ENCODE peak calls at places on chromosomes 12 and 14, in nine cellular contexts. One of them, this sample, is unnamed.

GRCh38 chr12:130576286-130576933 is 139.7 kb downstream of the RIMBP2 start:
- DNase-seq in A673: no peak
- DNase-seq in heart right ventricle: no peak
- DNase-seq in foreskin fibroblast: no peak
- DNase-seq in small intestine: no peak
- DNase-seq in GM23338: no peak
- DNase-seq in H7: no peak
- DNase-seq in mesendoderm: no peak
- DNase-seq in hepatocyte: no peak
- DNase-seq in this sample: no peak

GRCh38 chr12:112370156-112370555 is 12.1 kb downstream of the HECTD4 start:
- DNase-seq in hepatocyte: no peak
- DNase-seq in H7: no peak
- DNase-seq in heart right ventricle: no peak
- DNase-seq in mesendoderm: no peak
- DNase-seq in GM23338: no peak
- DNase-seq in foreskin fibroblast: peak
- DNase-seq in small intestine: no peak
- DNase-seq in A673: no peak
- DNase-seq in this sample: no peak

GRCh38 chr12:12889701-12890100 is 1.7 kb upstream of the GPRC5A start:
- DNase-seq in hepatocyte: no peak
- DNase-seq in GM23338: no peak
- DNase-seq in heart right ventricle: no peak
- DNase-seq in A673: no peak
- DNase-seq in small intestine: no peak
- DNase-seq in foreskin fibroblast: no peak
- DNase-seq in H7: no peak
- DNase-seq in mesendoderm: no peak
- DNase-seq in this sample: no peak

GRCh38 chr12:22700126-22700525 is 75.2 kb downstream of the ETNK1 start:
- DNase-seq in mesendoderm: peak
- DNase-seq in foreskin fibroblast: no peak
- DNase-seq in H7: no peak
- DNase-seq in small intestine: no peak
- DNase-seq in heart right ventricle: no peak
- DNase-seq in hepatocyte: peak
- DNase-seq in A673: no peak
- DNase-seq in GM23338: no peak
- DNase-seq in this sample: no peak

GRCh38 chr14:21669284-21669683 is 4.3 kb downstream of the OR4E1 start:
- DNase-seq in heart right ventricle: no peak
- DNase-seq in foreskin fibroblast: no peak
- DNase-seq in small intestine: no peak
- DNase-seq in hepatocyte: peak
- DNase-seq in mesendoderm: no peak
- DNase-seq in A673: no peak
- DNase-seq in H7: no peak
- DNase-seq in GM23338: no peak
- DNase-seq in this sample: no peak

GRCh38 chr12:27818421-27818918 is 38.4 kb upstream of the MANSC4 start:
- DNase-seq in hepatocyte: no peak
- DNase-seq in GM23338: no peak
- DNase-seq in mesendoderm: no peak
- DNase-seq in H7: no peak
- DNase-seq in small intestine: no peak
- DNase-seq in A673: no peak
- DNase-seq in heart right ventricle: no peak
- DNase-seq in foreskin fibroblast: no peak
- DNase-seq in this sample: no peak

GRCh38 chr12:58727526-58727925 is 192.8 kb downstream of the LRIG3 start:
- DNase-seq in mesendoderm: no peak
- DNase-seq in small intestine: no peak
- DNase-seq in A673: peak
- DNase-seq in heart right ventricle: no peak
- DNase-seq in GM23338: no peak
- DNase-seq in hepatocyte: no peak
- DNase-seq in H7: no peak
- DNase-seq in foreskin fibroblast: peak
- DNase-seq in this sample: no peak

GRCh38 chr14:96164861-96165490 is 39.7 kb upstream of the BDKRB2 start:
- DNase-seq in A673: no peak
- DNase-seq in heart right ventricle: no peak
- DNase-seq in mesendoderm: no peak
- DNase-seq in foreskin fibroblast: peak
- DNase-seq in hepatocyte: no peak
- DNase-seq in GM23338: no peak
- DNase-seq in H7: no peak
- DNase-seq in small intestine: peak
- DNase-seq in this sample: no peak

GRCh38 chr12:68158427-68158826 is 1.1 kb downstream of the IFNG start:
- DNase-seq in foreskin fibroblast: peak
- DNase-seq in GM23338: peak
- DNase-seq in hepatocyte: no peak
- DNase-seq in heart right ventricle: no peak
- DNase-seq in A673: peak
- DNase-seq in H7: peak
- DNase-seq in mesendoderm: peak
- DNase-seq in small intestine: peak
- DNase-seq in this sample: no peak

GRCh38 chr12:58412466-58412865 is 471.1 kb downstream of the ATP23 start:
- DNase-seq in heart right ventricle: no peak
- DNase-seq in mesendoderm: peak
- DNase-seq in H7: no peak
- DNase-seq in hepatocyte: peak
- DNase-seq in A673: no peak
- DNase-seq in GM23338: no peak
- DNase-seq in small intestine: no peak
- DNase-seq in foreskin fibroblast: no peak
- DNase-seq in this sample: no peak

GRCh38 chr12:103401421-103401820 is 94.3 kb downstream of the C12orf42 start:
- DNase-seq in heart right ventricle: no peak
- DNase-seq in hepatocyte: peak
- DNase-seq in foreskin fibroblast: no peak
- DNase-seq in GM23338: peak
- DNase-seq in A673: peak
- DNase-seq in small intestine: no peak
- DNase-seq in mesendoderm: peak
- DNase-seq in H7: peak
- DNase-seq in this sample: no peak

GRCh38 chr14:33611405-33612183 is 339.3 kb downstream of the EGLN3 start:
- DNase-seq in hepatocyte: no peak
- DNase-seq in mesendoderm: no peak
- DNase-seq in H7: no peak
- DNase-seq in foreskin fibroblast: peak
- DNase-seq in A673: no peak
- DNase-seq in GM23338: no peak
- DNase-seq in small intestine: no peak
- DNase-seq in heart right ventricle: no peak
- DNase-seq in this sample: no peak

GRCh38 chr14:61537567-61538463 is 157.5 kb upstream of the HIF1A start:
- DNase-seq in GM23338: peak
- DNase-seq in A673: no peak
- DNase-seq in foreskin fibroblast: peak
- DNase-seq in heart right ventricle: no peak
- DNase-seq in mesendoderm: peak
- DNase-seq in small intestine: peak
- DNase-seq in H7: peak
- DNase-seq in hepatocyte: peak
- DNase-seq in this sample: peak

GRCh38 chr14:77872152-77872551 is 72.2 kb downstream of the ADCK1 start:
- DNase-seq in small intestine: no peak
- DNase-seq in A673: no peak
- DNase-seq in H7: no peak
- DNase-seq in mesendoderm: no peak
- DNase-seq in heart right ventricle: no peak
- DNase-seq in GM23338: no peak
- DNase-seq in hepatocyte: no peak
- DNase-seq in foreskin fibroblast: no peak
- DNase-seq in this sample: no peak

GRCh38 chr14:84036863-84037262 is 1493.1 kb upstream of the FLRT2 start:
- DNase-seq in small intestine: no peak
- DNase-seq in A673: no peak
- DNase-seq in heart right ventricle: no peak
- DNase-seq in H7: no peak
- DNase-seq in foreskin fibroblast: peak
- DNase-seq in hepatocyte: no peak
- DNase-seq in GM23338: no peak
- DNase-seq in mesendoderm: no peak
- DNase-seq in this sample: no peak

GRCh38 chr12:6819069-6820030 is 2.3 kb upstream of the GPR162 start:
- DNase-seq in heart right ventricle: no peak
- DNase-seq in A673: no peak
- DNase-seq in hepatocyte: no peak
- DNase-seq in H7: peak
- DNase-seq in small intestine: no peak
- DNase-seq in foreskin fibroblast: peak
- DNase-seq in mesendoderm: peak
- DNase-seq in GM23338: no peak
- DNase-seq in this sample: no peak

GRCh38 chr12:117012189-117012805 is 86.9 kb downstream of the TESC start:
- DNase-seq in GM23338: no peak
- DNase-seq in heart right ventricle: no peak
- DNase-seq in hepatocyte: no peak
- DNase-seq in A673: no peak
- DNase-seq in foreskin fibroblast: peak
- DNase-seq in small intestine: no peak
- DNase-seq in H7: no peak
- DNase-seq in mesendoderm: no peak
- DNase-seq in this sample: no peak

GRCh38 chr12:21476949-21477348 is 24.5 kb downstream of the RECQL start:
- DNase-seq in GM23338: no peak
- DNase-seq in H7: no peak
- DNase-seq in mesendoderm: no peak
- DNase-seq in small intestine: no peak
- DNase-seq in A673: no peak
- DNase-seq in heart right ventricle: no peak
- DNase-seq in hepatocyte: no peak
- DNase-seq in foreskin fibroblast: peak
- DNase-seq in this sample: no peak

GRCh38 chr12:10759657-10760056 is 36.5 kb upstream of the YBX3 start:
- DNase-seq in A673: no peak
- DNase-seq in small intestine: no peak
- DNase-seq in foreskin fibroblast: no peak
- DNase-seq in hepatocyte: no peak
- DNase-seq in mesendoderm: no peak
- DNase-seq in H7: no peak
- DNase-seq in heart right ventricle: no peak
- DNase-seq in GM23338: no peak
- DNase-seq in this sample: no peak

GRCh38 chr14:105533391-105533790 is 7.0 kb downstream of the TMEM121 start:
- DNase-seq in GM23338: no peak
- DNase-seq in foreskin fibroblast: no peak
- DNase-seq in hepatocyte: no peak
- DNase-seq in heart right ventricle: no peak
- DNase-seq in mesendoderm: no peak
- DNase-seq in H7: no peak
- DNase-seq in A673: no peak
- DNase-seq in small intestine: no peak
- DNase-seq in this sample: no peak

GRCh38 chr14:101174980-101175606 is 271.6 kb upstream of the RTL1 start:
- DNase-seq in H7: no peak
- DNase-seq in heart right ventricle: no peak
- DNase-seq in A673: no peak
- DNase-seq in GM23338: no peak
- DNase-seq in mesendoderm: no peak
- DNase-seq in small intestine: no peak
- DNase-seq in hepatocyte: no peak
- DNase-seq in foreskin fibroblast: no peak
- DNase-seq in this sample: no peak
- H3K4me3 ChIP-seq in H7: no peak
- H3K4me3 ChIP-seq in heart right ventricle: no peak
- H3K4me3 ChIP-seq in A673: no peak
- H3K4me3 ChIP-seq in GM23338: no peak
- H3K4me3 ChIP-seq in mesendoderm: no peak
- H3K4me3 ChIP-seq in small intestine: no peak
- H3K4me3 ChIP-seq in hepatocyte: no peak
- H3K4me3 ChIP-seq in foreskin fibroblast: no peak
- H3K4me3 ChIP-seq in this sample: no peak

GRCh38 chr14:100283984-100284881 is 22.0 kb downstream of the SLC25A29 start:
- DNase-seq in heart right ventricle: no peak
- DNase-seq in H7: peak
- DNase-seq in hepatocyte: no peak
- DNase-seq in A673: no peak
- DNase-seq in foreskin fibroblast: no peak
- DNase-seq in GM23338: peak
- DNase-seq in small intestine: no peak
- DNase-seq in mesendoderm: peak
- DNase-seq in this sample: no peak
- H3K4me3 ChIP-seq in heart right ventricle: peak
- H3K4me3 ChIP-seq in H7: peak
- H3K4me3 ChIP-seq in hepatocyte: peak
- H3K4me3 ChIP-seq in A673: peak
- H3K4me3 ChIP-seq in foreskin fibroblast: peak
- H3K4me3 ChIP-seq in GM23338: peak
- H3K4me3 ChIP-seq in small intestine: no peak
- H3K4me3 ChIP-seq in mesendoderm: no peak
- H3K4me3 ChIP-seq in this sample: no peak

DNA sequence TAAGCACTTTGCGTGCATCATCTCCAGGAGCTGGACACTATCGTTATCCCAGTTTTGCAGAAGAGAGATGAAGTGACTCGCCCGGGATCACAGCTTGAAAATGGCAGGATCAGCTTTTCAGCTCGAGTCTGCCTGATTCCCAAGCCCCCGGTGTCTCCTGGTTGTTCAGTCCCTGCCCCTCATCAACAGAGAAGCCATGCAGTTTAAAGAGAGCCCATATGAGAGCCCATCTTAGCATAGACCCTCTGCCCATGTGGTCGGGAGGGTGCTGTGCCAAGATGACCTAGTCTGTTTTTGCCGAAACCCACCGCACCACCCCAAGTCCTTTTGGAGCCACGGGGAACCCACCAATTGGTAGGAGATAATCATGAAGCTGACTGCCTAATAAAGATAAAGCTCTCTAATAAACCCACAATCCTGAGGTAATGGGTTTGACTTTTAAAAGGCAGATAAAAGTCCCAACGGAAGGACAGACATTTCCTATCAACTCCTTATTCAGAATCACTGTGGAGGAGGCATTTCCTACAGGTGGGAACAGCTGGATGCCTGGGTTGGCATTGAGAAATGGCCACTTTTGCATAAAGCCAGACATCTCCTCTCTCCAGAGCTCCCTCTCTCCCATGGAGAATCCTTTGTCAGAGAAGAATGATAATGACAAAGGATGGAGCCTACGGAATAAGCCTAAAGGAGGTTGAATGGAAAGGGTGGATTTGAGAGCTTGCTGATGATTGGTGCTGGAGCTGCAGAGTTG is 89.6 kb upstream of the HSPB8 start:
- DNase-seq in H7: peak
- DNase-seq in hepatocyte: no peak
- DNase-seq in foreskin fibroblast: no peak
- DNase-seq in A673: no peak
- DNase-seq in small intestine: no peak
- DNase-seq in heart right ventricle: no peak
- DNase-seq in GM23338: peak
- DNase-seq in mesendoderm: peak
- DNase-seq in this sample: no peak
- H3K4me3 ChIP-seq in H7: no peak
- H3K4me3 ChIP-seq in hepatocyte: no peak
- H3K4me3 ChIP-seq in foreskin fibroblast: no peak
- H3K4me3 ChIP-seq in A673: no peak
- H3K4me3 ChIP-seq in small intestine: no peak
- H3K4me3 ChIP-seq in heart right ventricle: no peak
- H3K4me3 ChIP-seq in GM23338: no peak
- H3K4me3 ChIP-seq in mesendoderm: no peak
- H3K4me3 ChIP-seq in this sample: no peak

GRCh38 chr12:57019983-57020719 is 3.8 kb upstream of the TAC3 start:
- DNase-seq in H7: no peak
- DNase-seq in GM23338: no peak
- DNase-seq in heart right ventricle: no peak
- DNase-seq in A673: no peak
- DNase-seq in small intestine: no peak
- DNase-seq in foreskin fibroblast: no peak
- DNase-seq in hepatocyte: no peak
- DNase-seq in mesendoderm: no peak
- DNase-seq in this sample: no peak
- H3K4me3 ChIP-seq in H7: no peak
- H3K4me3 ChIP-seq in GM23338: no peak
- H3K4me3 ChIP-seq in heart right ventricle: no peak
- H3K4me3 ChIP-seq in A673: no peak
- H3K4me3 ChIP-seq in small intestine: no peak
- H3K4me3 ChIP-seq in foreskin fibroblast: no peak
- H3K4me3 ChIP-seq in hepatocyte: no peak
- H3K4me3 ChIP-seq in mesendoderm: no peak
- H3K4me3 ChIP-seq in this sample: no peak

This sample was measured in LNCaP clone FGC.